ENCODE peak calls at places on chromosomes 2 and 18, in ten cellular contexts. E is GM12891; R is foreskin fibroblast; B is stimulated activated CD8-positive, alpha-beta memory T cell treated with anti-CD3 and anti-CD28 coated beads, Interleukin-12 subunit alpha, Interleukin-12 subunit beta, amount 100 ng/mL, for 1 hour; I is ACHN; M is IMR-90; Z is HT1080; F is iPS-NIHi11; A is H9; L is NCI-H69. N is an unnamed sample.

GRCh38 chr2:23589220-23589647 is 204.3 kb downstream of the KLHL29 start:
- DNase-seq in B (no peak), M (no peak), F (no peak), R (no peak), E (no peak), L (no peak), A (no peak), Z (no peak), I (no peak), N (no peak)

GRCh38 chr18:10135302-10135926 is 221.6 kb downstream of the VAPA start:
- DNase-seq in I (no peak), R (peak; percentile 65), L (no peak), A (no peak), Z (no peak), F (no peak), E (no peak), B (no peak), M (no peak), N (no peak)

GRCh38 chr2:160747771-160748170 is 254.2 kb upstream of the RBMS1 start:
- DNase-seq in A (no peak), F (no peak), M (peak; percentile 62), E (no peak), B (no peak), Z (peak; percentile 61), I (no peak), L (no peak), R (peak; percentile 93), N (no peak)

GRCh38 chr2:2823061-2823753 is 492.1 kb upstream of the MYT1L start:
- DNase-seq in F (no peak), M (no peak), I (no peak), R (no peak), Z (peak; percentile 15), L (no peak), B (no peak), E (no peak), A (peak; percentile 4), N (no peak)

GRCh38 chr18:50559750-50560680 is at the start of gene MAPK4:
- DNase-seq in F (peak; percentile 82), E (peak; percentile 32), R (peak; percentile 56), M (no peak), Z (no peak), B (no peak), I (peak; percentile 19), L (peak; percentile 95), A (peak; percentile 42), N (no peak)

GRCh38 chr2:88852753-88853402 is 161.4 kb downstream of the RPIA start:
- DNase-seq in I (peak; percentile 78), B (no peak), E (no peak), M (no peak), R (no peak), F (no peak), Z (peak; percentile 10), L (peak; percentile 41), A (no peak), N (no peak)

GRCh38 chr2:28981620-28982371 is 698 bp downstream of the TOGARAM2 start:
- DNase-seq in R (no peak), F (no peak), L (no peak), M (no peak), A (no peak), B (no peak), Z (no peak), I (no peak), E (no peak), N (no peak)

GRCh38 chr2:241378816-241379215 is 22.7 kb downstream of the FARP2 start:
- DNase-seq in Z (no peak), L (no peak), I (no peak), B (no peak), E (no peak), R (peak; percentile 49), F (no peak), M (peak; percentile 31), A (no peak), N (no peak)

GRCh38 chr2:216312441-216312840 is 59.8 kb downstream of the MARCHF4 start:
- DNase-seq in L (no peak), F (no peak), I (no peak), E (no peak), A (no peak), R (no peak), Z (no peak), B (no peak), M (no peak), N (no peak)

GRCh38 chr2:136281281-136282117 is 163.6 kb upstream of the CXCR4 start:
- DNase-seq in A (no peak), L (no peak), E (no peak), Z (no peak), M (no peak), F (no peak), R (no peak), B (peak; percentile 35), I (no peak), N (no peak)

GRCh38 chr2:62568983-62569837 is 63.2 kb upstream of the TMEM17 start:
- DNase-seq in B (no peak), I (no peak), Z (no peak), A (no peak), L (peak; percentile 68), F (no peak), R (peak; percentile 25), E (no peak), M (peak; percentile 24), N (no peak)

GRCh38 chr18:29962579-29962978 is 1080.0 kb downstream of the DSC3 start:
- DNase-seq in B (no peak), M (no peak), E (no peak), Z (no peak), L (no peak), F (no peak), R (no peak), I (no peak), A (no peak), N (no peak)

GRCh38 chr2:20467789-20468548 is 21.1 kb downstream of the RHOB start:
- DNase-seq in R (no peak), E (no peak), A (no peak), M (no peak), L (no peak), B (no peak), Z (no peak), F (no peak), I (no peak), N (peak; percentile 3)

GRCh38 chr18:1914489-1914888 is 656.8 kb downstream of the METTL4 start:
- DNase-seq in B (no peak), M (no peak), E (peak; percentile 3), F (peak; percentile 20), A (peak; percentile 65), R (peak; percentile 1), Z (peak; percentile 25), L (peak; percentile 77), I (peak; percentile 19), N (no peak)

GRCh38 chr2:59693176-59693959 is 860.1 kb downstream of the BCL11A start:
- DNase-seq in R (no peak), M (no peak), I (no peak), B (no peak), F (no peak), A (no peak), Z (no peak), L (no peak), E (no peak), N (no peak)

GRCh38 chr2:27308359-27308875 is at the start of gene UCN:
- DNase-seq in Z (no peak), E (no peak), R (peak; percentile 72), I (peak; percentile 30), M (peak; percentile 34), F (peak; percentile 83), L (peak; percentile 63), B (no peak), A (peak; percentile 82), N (no peak)

GRCh38 chr2:173205375-173205774 is 129.7 kb downstream of the MAP3K20 start:
- DNase-seq in R (peak; percentile 72), I (no peak), M (peak; percentile 28), E (no peak), L (no peak), A (no peak), B (no peak), F (no peak), Z (no peak), N (no peak)

GRCh38 chr2:151071382-151071781 is 190.3 kb downstream of the RBM43 start:
- DNase-seq in L (peak; percentile 4), E (no peak), I (peak; percentile 17), Z (peak; percentile 24), M (peak; percentile 67), B (no peak), R (peak; percentile 82), A (peak; percentile 53), F (peak; percentile 22), N (no peak)

GRCh38 chr2:105038383-105039061 is 653 bp downstream of the MRPS9 start:
- DNase-seq in E (no peak), M (peak; percentile 1), L (peak; percentile 67), Z (no peak), F (peak; percentile 46), I (peak; percentile 12), R (peak; percentile 27), B (no peak), A (peak; percentile 55), N (no peak)

GRCh38 chr2:59389240-59389639 is 1148.1 kb upstream of the FANCL start:
- DNase-seq in E (no peak), B (no peak), I (peak; percentile 90), M (no peak), R (peak; percentile 0), A (no peak), L (peak; percentile 64), F (no peak), Z (no peak), N (no peak)

GRCh38 chr2:47187124-47187523 is 32.0 kb upstream of the STPG4 start:
- DNase-seq in I (no peak), B (no peak), A (no peak), M (no peak), R (no peak), L (no peak), E (no peak), F (no peak), Z (no peak), N (no peak)

GRCh38 chr18:55088000-55088401 is 128.7 kb upstream of the CCDC68 start:
- DNase-seq in Z (no peak), I (no peak), L (no peak), A (no peak), E (no peak), F (no peak), B (no peak), M (no peak), R (peak; percentile 21), N (no peak)

GRCh38 chr18:69205925-69206324 is 194.8 kb upstream of the DOK6 start:
- DNase-seq in B (no peak), I (no peak), Z (no peak), M (peak; percentile 2), L (no peak), F (no peak), E (no peak), A (no peak), R (no peak), N (no peak)

GRCh38 chr2:178279636-178280035 is 85.3 kb downstream of the OSBPL6 start:
- DNase-seq in L (no peak), I (no peak), Z (no peak), F (no peak), A (no peak), E (no peak), M (no peak), R (no peak), B (no peak), N (no peak)

GRCh38 chr18:49021433-49022129 is 70.8 kb upstream of the SMAD7 start:
- DNase-seq in R (peak; percentile 36), A (peak; percentile 95), F (peak; percentile 83), L (peak; percentile 91), B (no peak), I (peak; percentile 35), M (peak; percentile 33), Z (no peak), E (peak; percentile 65), N (no peak)

GRCh38 chr2:44342854-44343253 is 18.4 kb downstream of the PREPL start:
- DNase-seq in I (peak; percentile 69), F (no peak), R (peak; percentile 7), E (no peak), L (peak; percentile 30), M (peak; percentile 7), Z (no peak), A (no peak), B (no peak), N (no peak)

N was measured in omental fat pad.